ENCODE peak calls at places on chromosomes 12 and 14, in six cellular contexts. Y is Jurkat, Clone E6-1; H is PC-3; T is CD8-positive, alpha-beta T cell; A is RWPE2; J is prostate gland. G is an unnamed sample.

GRCh38 chr12:122844366-122844971 is 9.2 kb downstream of the HIP1R start:
- DNase-seq in A (no peak), J (no peak), Y (no peak), H (no peak), T (no peak), G (no peak)

GRCh38 chr12:1932264-1932777 is 13.9 kb upstream of the CACNA2D4 start:
- DNase-seq in T (no peak), Y (no peak), J (peak; percentile 34), H (no peak), A (no peak), G (no peak)

GRCh38 chr12:58608711-58609110 is 311.6 kb downstream of the LRIG3 start:
- DNase-seq in Y (no peak), T (no peak), J (no peak), A (no peak), H (no peak), G (no peak)

GRCh38 chr14:60723218-60724079 is 702 bp downstream of the SIX4 start:
- DNase-seq in J (peak; percentile 38), H (peak; percentile 67), Y (no peak), A (peak; percentile 79), T (peak; percentile 26), G (peak; percentile 22)

GRCh38 chr12:28905220-28905940 is 243.7 kb upstream of the FAR2 start:
- DNase-seq in H (peak; percentile 50), T (no peak), A (no peak), Y (no peak), J (no peak), G (no peak)

GRCh38 chr12:8037046-8037663 is 4.6 kb downstream of the FOXJ2 start:
- DNase-seq in T (no peak), H (no peak), J (no peak), A (no peak), Y (peak; percentile 54), G (no peak)

GRCh38 chr12:27934278-27934677 is 38.3 kb downstream of the PTHLH start:
- DNase-seq in A (no peak), H (no peak), J (no peak), Y (no peak), T (no peak), G (no peak)

GRCh38 chr12:101839324-101840283 is 8.8 kb upstream of the GNPTAB start:
- DNase-seq in A (no peak), H (peak; percentile 85), T (peak; percentile 61), Y (peak; percentile 69), J (peak; percentile 70), G (no peak)

DNA sequence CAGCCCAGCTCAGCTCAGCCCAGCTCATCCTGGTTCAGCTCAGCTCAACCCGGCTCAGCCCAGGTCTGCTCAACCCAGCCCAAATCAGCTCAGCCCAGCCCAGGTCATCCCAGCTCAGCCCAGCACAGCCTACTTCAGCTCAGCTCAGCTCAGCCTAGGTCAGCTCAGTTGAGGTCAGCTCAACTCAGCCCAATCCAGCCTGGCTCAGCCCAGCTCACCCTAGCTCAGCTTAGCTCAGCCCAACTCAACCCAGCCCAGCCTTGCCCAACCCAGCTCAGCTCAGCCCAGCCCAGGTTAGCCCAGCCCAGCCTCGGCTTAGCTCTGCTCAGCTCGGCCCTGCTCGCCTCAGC is 332.3 kb downstream of the TMEM121 start:
- DNase-seq in T (no peak), H (no peak), A (peak; percentile 52), Y (no peak), J (no peak), G (no peak)
- H3K4me3 ChIP-seq in T (no peak overlapping the region), H (no peak overlapping the region), A (no peak overlapping the region), Y (no peak overlapping the region), J (no peak overlapping the region), G (no peak overlapping the region)

GRCh38 chr14:106843376-106843775 is 1317.0 kb downstream of the TMEM121 start:
- DNase-seq in A (no peak), Y (peak; percentile 39), J (no peak), T (no peak), H (no peak), G (no peak)

GRCh38 chr14:106844608-106845285 is 1318.4 kb downstream of the TMEM121 start:
- DNase-seq in H (peak; percentile 51), A (no peak), Y (peak; percentile 70), J (peak; percentile 46), T (peak; percentile 69), G (no peak)

GRCh38 chr14:106843951-106844483 is 1317.6 kb downstream of the TMEM121 start:
- DNase-seq in J (peak; percentile 69), A (no peak), Y (peak; percentile 67), T (no peak), H (peak; percentile 57), G (no peak)

GRCh38 chr14:106846218-106846617 is 1319.8 kb downstream of the TMEM121 start:
- DNase-seq in T (no peak), Y (peak; percentile 19), H (no peak), A (no peak), J (no peak), G (no peak)

DNA sequence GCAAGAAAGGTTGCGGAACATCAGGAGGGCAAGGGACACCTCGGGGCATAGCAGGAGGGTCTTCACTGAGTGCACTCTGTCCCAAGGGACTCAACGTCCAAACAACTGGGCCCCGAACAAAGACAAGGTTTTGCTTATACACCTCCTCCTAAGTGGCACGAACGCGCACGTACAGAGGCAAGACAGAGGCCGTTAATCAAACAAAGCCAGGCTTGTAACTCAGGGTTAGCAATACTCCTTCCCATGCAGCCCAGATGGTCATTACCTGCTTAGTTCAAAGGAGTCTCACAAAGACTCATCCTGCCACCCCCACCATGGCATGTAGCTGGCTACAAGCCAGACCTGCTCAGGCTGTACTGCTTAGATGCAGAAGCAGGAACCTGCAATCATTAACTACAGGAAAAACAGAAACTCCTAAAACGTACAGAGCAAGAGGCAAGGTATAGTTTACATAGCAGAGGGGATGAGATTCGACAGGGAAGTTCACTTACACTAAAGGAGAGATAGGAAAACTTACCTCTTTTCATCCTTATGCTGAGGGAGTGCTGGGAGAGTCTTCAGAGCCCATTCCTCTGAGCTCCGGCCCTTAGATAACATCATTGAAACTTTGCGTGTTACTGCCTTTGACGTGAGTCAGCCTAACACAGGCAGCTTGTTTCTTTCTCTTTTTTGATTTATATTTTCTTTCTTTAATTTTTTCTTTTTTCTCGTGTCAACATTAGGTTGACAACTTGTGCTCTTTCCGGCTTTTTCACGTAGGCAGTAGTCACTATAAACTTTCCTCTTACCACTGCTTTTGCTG is 1319.1 kb downstream of the TMEM121 start:
- DNase-seq in A (peak; percentile 77), J (peak; percentile 60), T (peak; percentile 64), H (peak; percentile 69), Y (peak; percentile 80), G (no peak)
- H3K4me3 ChIP-seq in A (no peak overlapping the region), J (peak overlapping the region; percentile 21), T (peak overlapping the region; percentile 89), H (peak overlapping the region; percentile 83), Y (peak overlapping the region; percentile 71), G (no peak overlapping the region)

DNA sequence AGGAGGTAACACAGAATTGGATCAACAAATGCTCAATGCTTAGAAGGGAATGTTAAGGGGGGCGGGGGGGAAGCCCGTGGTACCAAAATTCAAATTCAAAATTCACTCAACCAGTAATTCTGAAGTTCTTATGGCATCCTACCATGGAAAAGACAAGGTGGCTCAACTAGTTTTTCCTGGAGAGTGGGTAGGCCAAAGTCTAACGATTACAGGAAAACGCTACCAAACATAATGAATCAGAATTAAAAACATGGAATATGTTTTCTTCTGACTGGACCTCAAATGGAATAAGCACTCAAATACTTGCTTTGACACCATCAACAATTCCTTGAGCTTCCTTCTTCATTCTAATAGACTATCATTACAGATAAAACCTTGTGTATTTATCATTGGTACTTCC is 2.3 kb downstream of the NACA start:
- DNase-seq in H (peak; percentile 56), T (no peak), A (no peak), J (no peak), Y (no peak), G (no peak)
- H3K4me3 ChIP-seq in H (peak overlapping the region; percentile 88), T (peak overlapping the region; percentile 13), A (peak overlapping the region; percentile 74), J (no peak overlapping the region), Y (peak overlapping the region; percentile 71), G (peak overlapping the region; percentile 100)

DNA sequence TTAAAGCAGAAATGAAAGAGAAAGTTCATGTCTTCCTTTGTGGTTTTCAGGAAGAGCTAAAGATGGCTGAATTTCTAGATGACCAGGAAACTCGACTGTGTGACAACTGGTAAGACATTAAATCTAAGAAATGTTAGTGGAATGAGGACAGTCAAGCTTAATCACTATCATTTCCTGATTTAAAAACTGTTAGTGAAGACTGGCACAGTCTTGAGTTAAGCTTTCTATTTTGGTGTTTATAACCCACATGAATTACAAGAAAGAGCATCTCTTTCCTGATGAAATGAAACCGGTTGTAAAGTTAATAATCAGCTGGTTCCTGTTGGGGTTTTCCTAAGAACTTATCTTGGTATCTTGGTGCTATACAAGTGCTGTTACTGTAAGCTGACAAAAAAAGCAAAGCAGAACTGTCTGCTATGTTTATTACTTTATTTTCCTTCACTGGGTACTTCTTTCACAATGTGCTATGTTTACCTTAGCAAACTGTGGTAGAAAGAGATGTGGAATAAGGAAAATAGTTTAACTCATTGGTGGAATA is 5.2 kb downstream of the TRAFD1 start:
- DNase-seq in H (no peak), A (no peak), Y (peak; percentile 84), T (no peak), J (no peak), G (no peak)
- H3K4me3 ChIP-seq in H (no peak overlapping the region), A (no peak overlapping the region), Y (peak overlapping the region; percentile 13), T (peak overlapping the region; percentile 24), J (no peak overlapping the region), G (no peak overlapping the region)

GRCh38 chr14:63745858-63746425 is 18.1 kb upstream of the SGPP1 start:
- DNase-seq in A (no peak), Y (peak; percentile 5), J (no peak), T (no peak), H (no peak), G (no peak)
- H3K4me3 ChIP-seq in A (no peak overlapping the region), Y (no peak overlapping the region), J (no peak overlapping the region), T (no peak overlapping the region), H (no peak overlapping the region), G (no peak overlapping the region)

GRCh38 chr12:130879212-130879686 is 7.4 kb downstream of the RAN start:
- DNase-seq in A (no peak), H (no peak), T (no peak), J (no peak), Y (no peak), G (no peak)

GRCh38 chr12:130879781-130880389 is 8.0 kb downstream of the RAN start:
- DNase-seq in J (no peak), H (no peak), A (no peak), T (no peak), Y (no peak), G (no peak)

GRCh38 chr12:130881548-130881947 is 9.7 kb downstream of the RAN start:
- DNase-seq in T (no peak), J (no peak), A (no peak), H (no peak), Y (no peak), G (no peak)

GRCh38 chr12:130881046-130881445 is 9.2 kb downstream of the RAN start:
- DNase-seq in A (no peak), T (no peak), Y (no peak), J (no peak), H (no peak), G (no peak)

DNA sequence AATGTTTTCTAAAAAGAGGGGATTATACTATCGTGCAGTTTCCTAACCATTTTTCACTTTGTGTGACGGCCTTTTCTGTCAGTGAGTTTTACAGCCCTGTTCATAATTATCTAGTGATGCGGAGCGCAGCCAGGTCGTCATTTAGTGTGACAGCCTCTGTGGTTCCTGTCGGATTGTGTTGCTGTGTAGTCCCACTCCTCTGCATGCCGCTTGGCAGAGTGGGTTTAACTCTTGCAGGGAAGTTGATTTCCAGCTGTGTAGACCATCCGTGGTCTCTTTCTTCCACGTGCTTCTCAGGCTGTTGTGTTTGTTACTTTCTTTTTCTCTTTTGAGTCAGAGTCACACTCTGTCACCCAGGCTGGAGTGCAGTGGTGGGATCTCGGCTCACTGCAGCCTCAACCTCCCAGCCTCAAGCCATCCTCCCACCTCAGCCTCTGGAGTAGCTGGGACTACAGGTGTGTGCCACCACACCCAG is 8.6 kb downstream of the RAN start:
- DNase-seq in H (no peak), Y (no peak), A (no peak), J (no peak), T (no peak), G (no peak)
- H3K4me3 ChIP-seq in H (no peak overlapping the region), Y (no peak overlapping the region), A (no peak overlapping the region), J (peak overlapping the region; percentile 6), T (peak overlapping the region; percentile 23), G (peak overlapping the region; percentile 34)

G was measured in skeletal muscle cell.